ENCODE peak calls at places on chromosome X, in ten cellular contexts. W, M, K, A, N, F, P, D, T and G are unnamed samples.

GRCh38 chrX:69285881-69286545 is 120.8 kb upstream of the PJA1 start:
- DNase-seq in W (peak), M (peak), K (no peak), A (peak), N (peak), F (peak), P (peak), D (peak), T (peak), G (peak)

GRCh38 chrX:153884136-153885076 is 1.6 kb downstream of the L1CAM start:
- DNase-seq in W (no peak), M (no peak), K (no peak), A (no peak), N (no peak), F (no peak), P (no peak), D (no peak), T (no peak), G (no peak)

GRCh38 chrX:96569034-96569433 is 115.6 kb upstream of the DIAPH2 start:
- DNase-seq in W (no peak), M (no peak), K (no peak), A (no peak), N (no peak), F (no peak), P (no peak), D (no peak), T (no peak), G (no peak)

GRCh38 chrX:143853488-143853887 is 30.4 kb upstream of the UBE2NL start:
- DNase-seq in W (no peak), M (no peak), K (no peak), A (no peak), N (no peak), F (no peak), P (no peak), D (no peak), T (no peak), G (no peak)

GRCh38 chrX:137427061-137427778 is 138.7 kb upstream of the ZIC3 start:
- DNase-seq in W (no peak), M (peak), K (no peak), A (no peak), N (no peak), F (no peak), P (no peak), D (no peak), T (no peak), G (no peak)

GRCh38 chrX:152893631-152894610 is 3.9 kb upstream of the ZNF185 start:
- DNase-seq in W (no peak), M (no peak), K (no peak), A (no peak), N (no peak), F (no peak), P (no peak), D (no peak), T (no peak), G (no peak)

GRCh38 chrX:132774312-132774711 is 184.1 kb downstream of the HS6ST2 start:
- DNase-seq in W (no peak), M (no peak), K (no peak), A (no peak), N (no peak), F (no peak), P (no peak), D (no peak), T (no peak), G (no peak)

GRCh38 chrX:46477435-46477834 is 67.8 kb downstream of the ZNF674 start:
- DNase-seq in W (no peak), M (no peak), K (no peak), A (no peak), N (no peak), F (no peak), P (no peak), D (peak), T (no peak), G (no peak)

GRCh38 chrX:152824841-152825374 is 5.6 kb downstream of the CETN2 start:
- DNase-seq in W (no peak), M (no peak), K (no peak), A (no peak), N (no peak), F (no peak), P (no peak), D (peak), T (no peak), G (no peak)

GRCh38 chrX:135688137-135688536 is 25.3 kb upstream of the CT45A1 start:
- DNase-seq in W (no peak), M (peak), K (no peak), A (no peak), N (no peak), F (no peak), P (no peak), D (peak), T (no peak), G (no peak)

GRCh38 chrX:149831473-149831872 is 49.5 kb upstream of the MAGEA8 start:
- DNase-seq in W (no peak), M (peak), K (no peak), A (no peak), N (no peak), F (no peak), P (no peak), D (no peak), T (no peak), G (no peak)

GRCh38 chrX:48942895-48943294 is 14.5 kb downstream of the OTUD5 start:
- DNase-seq in W (no peak), M (no peak), K (no peak), A (no peak), N (no peak), F (no peak), P (no peak), D (no peak), T (no peak), G (no peak)

GRCh38 chrX:130413415-130413814 is 11.6 kb downstream of the RBMX2 start:
- DNase-seq in W (no peak), M (no peak), K (peak), A (no peak), N (no peak), F (no peak), P (no peak), D (no peak), T (no peak), G (no peak)

GRCh38 chrX:100685284-100685996 is 41.4 kb downstream of the SRPX2 start:
- DNase-seq in W (peak), M (peak), K (peak), A (peak), N (peak), F (peak), P (peak), D (peak), T (peak), G (peak)

GRCh38 chrX:100609591-100609990 is 24.9 kb downstream of the TNMD start:
- DNase-seq in W (no peak), M (no peak), K (no peak), A (no peak), N (no peak), F (no peak), P (no peak), D (no peak), T (no peak), G (no peak)

GRCh38 chrX:47991263-47992092 is 12.3 kb downstream of the ZNF182 start:
- DNase-seq in W (no peak), M (no peak), K (no peak), A (no peak), N (no peak), F (no peak), P (no peak), D (peak), T (no peak), G (no peak)

GRCh38 chrX:153925739-153926593 is at the start of gene ARHGAP4:
- DNase-seq in W (peak), M (peak), K (peak), A (no peak), N (peak), F (peak), P (no peak), D (no peak), T (no peak), G (peak)

GRCh38 chrX:129682979-129683378 is 28.2 kb upstream of the APLN start:
- DNase-seq in W (no peak), M (no peak), K (no peak), A (no peak), N (no peak), F (no peak), P (no peak), D (no peak), T (no peak), G (no peak)

GRCh38 chrX:150879855-150880807 is 18.3 kb downstream of the CD99L2 start:
- DNase-seq in W (no peak), M (no peak), K (no peak), A (no peak), N (no peak), F (no peak), P (no peak), D (no peak), T (no peak), G (no peak)

GRCh38 chrX:118420462-118420861 is 74.6 kb downstream of the WDR44 start:
- DNase-seq in W (no peak), M (no peak), K (no peak), A (no peak), N (no peak), F (no peak), P (no peak), D (peak), T (no peak), G (no peak)

GRCh38 chrX:141183000-141183399 is 6.1 kb upstream of the LDOC1 start:
- DNase-seq in W (no peak), M (no peak), K (no peak), A (no peak), N (no peak), F (no peak), P (no peak), D (no peak), T (no peak), G (no peak)

GRCh38 chrX:41518127-41518840 is 71.1 kb downstream of the NYX start:
- DNase-seq in W (no peak), M (no peak), K (no peak), A (no peak), N (no peak), F (no peak), P (no peak), D (no peak), T (no peak), G (no peak)

GRCh38 chrX:103330601-103331397 is 760 bp downstream of the TCEAL7 start:
- DNase-seq in W (no peak), M (peak), K (no peak), A (peak), N (no peak), F (no peak), P (no peak), D (peak), T (no peak), G (no peak)

GRCh38 chrX:16966745-16967144 is 20.3 kb downstream of the REPS2 start:
- DNase-seq in W (no peak), M (no peak), K (no peak), A (no peak), N (no peak), F (no peak), P (no peak), D (no peak), T (no peak), G (no peak)

GRCh38 chrX:3522016-3522690 is 175.7 kb upstream of the MXRA5 start:
- DNase-seq in W (no peak), M (no peak), K (no peak), A (no peak), N (no peak), F (no peak), P (no peak), D (peak), T (no peak), G (no peak)

GRCh38 chrX:20244936-20245335 is 21.8 kb downstream of the RPS6KA3 start:
- DNase-seq in W (no peak), M (no peak), K (no peak), A (no peak), N (no peak), F (no peak), P (no peak), D (peak), T (no peak), G (no peak)

GRCh38 chrX:41314204-41314603 is 19.8 kb upstream of the DDX3X start:
- DNase-seq in W (no peak), M (no peak), K (no peak), A (no peak), N (no peak), F (no peak), P (no peak), D (no peak), T (no peak), G (no peak)

GRCh38 chrX:136765957-136766356 is 14.8 kb downstream of the ARHGEF6 start:
- DNase-seq in W (no peak), M (no peak), K (no peak), A (no peak), N (no peak), F (no peak), P (no peak), D (peak), T (no peak), G (no peak)

GRCh38 chrX:118513120-118513899 is 17.7 kb downstream of the DOCK11 start:
- DNase-seq in W (no peak), M (no peak), K (no peak), A (no peak), N (no peak), F (no peak), P (no peak), D (peak), T (no peak), G (no peak)

GRCh38 chrX:14449773-14450172 is 79.6 kb upstream of the GLRA2 start:
- DNase-seq in W (no peak), M (no peak), K (no peak), A (no peak), N (no peak), F (no peak), P (no peak), D (no peak), T (no peak), G (no peak)

GRCh38 chrX:109268340-109268739 is 213.5 kb downstream of the GUCY2F start:
- DNase-seq in W (no peak), M (no peak), K (no peak), A (no peak), N (no peak), F (no peak), P (no peak), D (no peak), T (no peak), G (no peak)

GRCh38 chrX:117843749-117844148 is 272.9 kb downstream of the KLHL13 start:
- DNase-seq in W (no peak), M (no peak), K (no peak), A (no peak), N (no peak), F (no peak), P (no peak), D (no peak), T (no peak), G (no peak)

GRCh38 chrX:24125028-24125612 is 24.4 kb upstream of the ZFX start:
- DNase-seq in W (no peak), M (no peak), K (no peak), A (no peak), N (no peak), F (no peak), P (no peak), D (no peak), T (peak), G (no peak)

GRCh38 chrX:86148024-86148511 is at the start of gene DACH2:
- DNase-seq in W (peak), M (peak), K (no peak), A (peak), N (peak), F (peak), P (no peak), D (peak), T (peak), G (no peak)

GRCh38 chrX:10741003-10741402 is 120.6 kb upstream of the MID1 start:
- DNase-seq in W (no peak), M (no peak), K (no peak), A (no peak), N (no peak), F (no peak), P (no peak), D (no peak), T (no peak), G (no peak)

GRCh38 chrX:132561483-132561882 is 72.6 kb upstream of the MBNL3 start:
- DNase-seq in W (no peak), M (no peak), K (no peak), A (no peak), N (no peak), F (no peak), P (no peak), D (no peak), T (no peak), G (no peak)

GRCh38 chrX:78123190-78123589 is 16.3 kb downstream of the TAF9B start:
- DNase-seq in W (no peak), M (no peak), K (no peak), A (no peak), N (no peak), F (no peak), P (no peak), D (peak), T (no peak), G (no peak)